ENCODE peak calls at places on chromosomes 16 and 17, in six cellular contexts. D, H, T, S, I and J are unnamed samples.

GRCh38 chr16:60655514-60656153 is 1380.6 kb downstream of the CDH8 start:
- DNase-seq in D (no peak), H (no peak), T (no peak), S (no peak), I (no peak), J (no peak)

GRCh38 chr16:55257971-55258613 is 65.9 kb upstream of the IRX6 start:
- DNase-seq in D (peak), H (no peak), T (no peak), S (peak), I (peak), J (peak)

GRCh38 chr16:56753410-56753809 is 23.5 kb downstream of the NUP93 start:
- DNase-seq in D (no peak), H (no peak), T (no peak), S (no peak), I (no peak), J (no peak)

GRCh38 chr17:13253746-13254410 is 236.1 kb upstream of the ELAC2 start:
- DNase-seq in D (no peak), H (no peak), T (no peak), S (no peak), I (no peak), J (no peak)

GRCh38 chr17:50198026-50198669 is 3.3 kb downstream of the COL1A1 start:
- DNase-seq in D (peak), H (no peak), T (peak), S (no peak), I (peak), J (no peak)

GRCh38 chr17:59311051-59311468 is 20.4 kb upstream of the YPEL2 start:
- DNase-seq in D (peak), H (no peak), T (peak), S (peak), I (peak), J (no peak)

GRCh38 chr16:21159281-21159951 is 942 bp downstream of the LDAF1 start:
- DNase-seq in D (peak), H (no peak), T (no peak), S (peak), I (peak), J (no peak)

GRCh38 chr16:75064403-75065148 is 52.0 kb downstream of the LDHD start:
- DNase-seq in D (no peak), H (no peak), T (no peak), S (no peak), I (no peak), J (no peak)

GRCh38 chr16:72769876-72770275 is 278.1 kb downstream of the ZFHX3 start:
- DNase-seq in D (no peak), H (no peak), T (no peak), S (no peak), I (no peak), J (no peak)

GRCh38 chr16:79437764-79438728 is 162.5 kb downstream of the MAF start:
- DNase-seq in D (peak), H (no peak), T (no peak), S (no peak), I (no peak), J (no peak)

GRCh38 chr16:13041646-13042045 is 140.2 kb downstream of the SHISA9 start:
- DNase-seq in D (no peak), H (no peak), T (no peak), S (no peak), I (no peak), J (no peak)

GRCh38 chr17:76538281-76538931 is 897 bp upstream of the CYGB start:
- DNase-seq in D (no peak), H (no peak), T (no peak), S (no peak), I (no peak), J (no peak)

GRCh38 chr17:67151717-67152116 is 93.3 kb downstream of the HELZ start:
- DNase-seq in D (no peak), H (no peak), T (no peak), S (peak), I (no peak), J (no peak)

GRCh38 chr16:83037102-83037501 is 410.3 kb downstream of the CDH13 start:
- DNase-seq in D (no peak), H (no peak), T (no peak), S (no peak), I (no peak), J (no peak)

GRCh38 chr16:6021544-6021943 is 923.9 kb upstream of the EEF2KMT start:
- DNase-seq in D (no peak), H (no peak), T (no peak), S (no peak), I (no peak), J (no peak)

GRCh38 chr17:43366809-43367587 is 31.8 kb upstream of the ARL4D start:
- DNase-seq in D (no peak), H (no peak), T (no peak), S (no peak), I (no peak), J (no peak)

GRCh38 chr16:48492131-48492530 is 106.9 kb upstream of the SIAH1 start:
- DNase-seq in D (no peak), H (no peak), T (no peak), S (no peak), I (no peak), J (no peak)

GRCh38 chr17:14157822-14158221 is 78.8 kb downstream of the CDRT15 start:
- DNase-seq in D (no peak), H (no peak), T (no peak), S (no peak), I (no peak), J (no peak)

GRCh38 chr17:47704116-47704515 is 10.2 kb downstream of the TBKBP1 start:
- DNase-seq in D (no peak), H (no peak), T (no peak), S (no peak), I (no peak), J (no peak)